ENCODE peak calls at places on chromosomes 16 and 17, in eight cellular contexts. D is cardiac fibroblast; C is progenitor cell of endocrine pancreas; R is BJ; J is dorsolateral prefrontal cortex; B is mucosa of descending colon; Z is CD4-positive, alpha-beta T cell; Q is BE2C. M is an unnamed sample.

GRCh38 chr16:46884513-46885293 is 541 bp downstream of the GPT2 start:
- DNase-seq in C (no peak), J (peak), Q (peak), B (no peak), Z (no peak), D (peak), R (no peak), M (no peak)

GRCh38 chr17:63601439-63602371 is 1.0 kb downstream of the TACO1 start:
- DNase-seq in Q (no peak), R (no peak), Z (no peak), D (peak), J (no peak), C (no peak), B (peak), M (no peak)

GRCh38 chr17:13256545-13256944 is 238.7 kb upstream of the ELAC2 start:
- DNase-seq in R (no peak), D (no peak), J (no peak), C (no peak), Z (no peak), B (no peak), Q (no peak), M (no peak)

GRCh38 chr16:21274172-21274726 is 3.8 kb downstream of the CRYM start:
- DNase-seq in C (no peak), J (no peak), D (no peak), Q (no peak), B (no peak), Z (no peak), R (no peak), M (no peak)

GRCh38 chr17:49667854-49668253 is 10.0 kb downstream of the SPOP start:
- DNase-seq in Z (no peak), C (no peak), R (no peak), B (no peak), J (no peak), Q (no peak), D (no peak), M (no peak)

GRCh38 chr17:32268734-32269288 is 3.2 kb downstream of the RHBDL3 start:
- DNase-seq in B (no peak), Q (no peak), C (no peak), D (no peak), R (no peak), J (no peak), Z (no peak), M (no peak)

GRCh38 chr17:39661744-39662541 is 3.2 kb upstream of the TCAP start:
- DNase-seq in D (no peak), B (no peak), Q (no peak), C (no peak), J (no peak), Z (no peak), R (no peak), M (no peak)

GRCh38 chr17:72599891-72600290 is 479.1 kb downstream of the SOX9 start:
- DNase-seq in C (no peak), Z (no peak), Q (no peak), D (no peak), R (no peak), J (no peak), B (no peak), M (no peak)

GRCh38 chr17:66691644-66692500 is 143.0 kb upstream of the CACNG5 start:
- DNase-seq in C (no peak), D (peak), Z (no peak), R (no peak), Q (no peak), J (no peak), B (peak), M (no peak)

GRCh38 chr17:79201536-79202227 is 127.1 kb downstream of the ENGASE start:
- DNase-seq in J (no peak), Z (no peak), D (peak), Q (no peak), C (no peak), B (no peak), R (no peak), M (no peak)

GRCh38 chr17:61758430-61758829 is 104.9 kb downstream of the BRIP1 start:
- DNase-seq in B (no peak), Q (no peak), C (no peak), Z (no peak), R (no peak), J (no peak), D (no peak), M (no peak)

GRCh38 chr17:42525221-42525620 is 10.8 kb upstream of the NAGLU start:
- DNase-seq in D (peak), Z (no peak), B (no peak), C (no peak), R (peak), J (no peak), Q (no peak), M (no peak)

GRCh38 chr17:49753959-49754391 is 10.0 kb downstream of the FAM117A start:
- DNase-seq in R (no peak), Q (peak), Z (no peak), D (no peak), C (no peak), J (no peak), B (no peak), M (no peak)

GRCh38 chr16:81128726-81129524 is 32.7 kb upstream of the GCSH start:
- DNase-seq in J (no peak), C (no peak), Q (no peak), D (no peak), B (no peak), Z (no peak), R (no peak), M (no peak)

GRCh38 chr16:67241008-67241900 is 6.0 kb downstream of the FHOD1 start:
- DNase-seq in B (peak), J (no peak), Q (no peak), D (peak), Z (no peak), R (peak), C (no peak), M (peak)

GRCh38 chr16:48613061-48613957 is 3.3 kb upstream of the N4BP1 start:
- DNase-seq in C (no peak), R (no peak), D (peak), J (no peak), Z (peak), B (peak), Q (no peak), M (no peak)

GRCh38 chr17:28174352-28175046 is 132.0 kb downstream of the NLK start:
- DNase-seq in R (no peak), J (no peak), C (no peak), Z (no peak), D (peak), Q (no peak), B (no peak), M (no peak)

GRCh38 chr17:57259817-57260216 is 3.5 kb downstream of the MSI2 start:
- DNase-seq in C (no peak), J (no peak), R (no peak), D (no peak), B (no peak), Z (no peak), Q (no peak), M (no peak)

GRCh38 chr17:61397086-61397842 is 2.4 kb upstream of the TBX2 start:
- DNase-seq in Z (no peak), C (no peak), R (no peak), D (peak), B (no peak), Q (peak), J (no peak), M (no peak)

GRCh38 chr17:43935926-43936261 is 6.4 kb downstream of the PPY start:
- DNase-seq in D (no peak), C (no peak), R (no peak), B (no peak), Z (no peak), Q (no peak), J (no peak), M (no peak)

GRCh38 chr17:33109331-33110072 is 117.9 kb downstream of the SPACA3 start:
- DNase-seq in R (no peak), C (no peak), Q (no peak), Z (no peak), J (no peak), B (no peak), D (no peak), M (no peak)

GRCh38 chr16:4505356-4506153 is 29.4 kb downstream of the HMOX2 start:
- DNase-seq in B (peak), J (no peak), D (no peak), Z (peak), R (no peak), C (no peak), Q (no peak), M (no peak)

GRCh38 chr17:76710863-76711611 is at the start of gene MXRA7:
- DNase-seq in Z (peak), Q (peak), D (peak), B (peak), C (peak), J (peak), R (no peak), M (no peak)

GRCh38 chr17:37759014-37759637 is 14.3 kb upstream of the HNF1B start:
- DNase-seq in C (no peak), J (no peak), B (no peak), D (no peak), Z (no peak), R (no peak), Q (no peak), M (no peak)
- TF ChIP-seq CTCF in C (no peak), J (no peak), B (no peak), D (no peak), Z (no peak), R (no peak), Q (no peak), M (no peak)

GRCh38 chr16:8634991-8635736 is 13.7 kb downstream of the METTL22 start:
- DNase-seq in D (peak), C (peak), B (peak), R (no peak), Z (no peak), J (no peak), Q (peak), M (no peak)
- TF ChIP-seq CTCF in D (peak), C (peak), B (no peak), R (peak), Z (no peak), J (peak), Q (peak), M (peak)

GRCh38 chr16:79183571-79183970 is 417.0 kb downstream of the MAF start:
- DNase-seq in Q (no peak), R (no peak), J (no peak), C (no peak), Z (no peak), D (no peak), B (no peak), M (no peak)

GRCh38 chr16:79184464-79184863 is 416.1 kb downstream of the MAF start:
- DNase-seq in D (no peak), B (no peak), Z (no peak), C (no peak), R (no peak), Q (no peak), J (no peak), M (no peak)

GRCh38 chr16:79185681-79186080 is 414.9 kb downstream of the MAF start:
- DNase-seq in B (no peak), Z (no peak), R (no peak), D (no peak), Q (no peak), J (no peak), C (no peak), M (no peak)

GRCh38 chr16:79188115-79188779 is 412.3 kb downstream of the MAF start:
- DNase-seq in D (no peak), J (no peak), R (no peak), Z (no peak), Q (no peak), C (no peak), B (no peak), M (no peak)

GRCh38 chr16:79186196-79186595 is 414.3 kb downstream of the MAF start:
- DNase-seq in J (no peak), Q (no peak), B (no peak), Z (no peak), C (no peak), D (no peak), R (no peak), M (no peak)
- TF ChIP-seq CTCF in J (no peak), Q (no peak), B (no peak), Z (no peak), C (no peak), D (no peak), R (no peak), M (no peak)

GRCh38 chr17:48561894-48562810 is 16.0 kb downstream of the HOXB4 start:
- DNase-seq in D (no peak), Z (no peak), B (no peak), J (no peak), R (no peak), Q (no peak), C (no peak), M (no peak)
- TF ChIP-seq CTCF in D (peak), Z (no peak), B (no peak), J (no peak), R (no peak), Q (peak), C (peak), M (peak)

DNA sequence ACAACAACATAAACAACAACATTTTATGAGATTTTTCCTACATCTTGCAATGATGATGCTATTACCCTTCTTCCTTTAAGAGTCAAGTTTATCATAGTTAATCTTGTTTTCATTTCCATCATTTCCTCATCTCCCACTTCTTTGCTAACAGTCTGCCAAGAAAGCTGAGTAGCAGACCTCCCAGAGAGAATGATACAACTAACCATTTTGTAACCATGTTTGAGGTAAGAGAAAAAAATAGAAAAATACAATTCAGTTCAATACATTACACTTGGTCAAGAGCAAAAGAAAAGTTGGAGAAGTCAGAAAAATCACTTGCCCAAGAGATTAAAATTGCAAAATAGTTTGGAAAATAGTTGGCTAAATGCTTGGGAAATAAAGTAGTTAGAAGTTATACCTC is 154.5 kb downstream of the ABCA8 start:
- DNase-seq in C (no peak), B (no peak), J (no peak), Z (no peak), Q (no peak), R (no peak), D (peak), M (no peak)
- TF ChIP-seq CTCF in C (no peak), B (no peak), J (no peak), Z (no peak), Q (no peak), R (no peak), D (no peak), M (no peak)

GRCh38 chr16:58755989-58756649 is 22.0 kb upstream of the GOT2 start:
- DNase-seq in Q (peak), J (peak), C (peak), D (peak), Z (peak), B (peak), R (no peak), M (no peak)
- TF ChIP-seq CTCF in Q (peak), J (peak), C (peak), D (peak), Z (peak), B (peak), R (peak), M (peak)

GRCh38 chr17:5111402-5112204 is at the start of gene ZNF232:
- DNase-seq in Q (peak), Z (peak), D (peak), C (peak), J (peak), R (peak), B (peak), M (peak)
- TF ChIP-seq CTCF in Q (no peak), Z (no peak), D (no peak), C (no peak), J (peak), R (no peak), B (no peak), M (no peak)

GRCh38 chr17:8791910-8792270 is 7.3 kb downstream of the MFSD6L start:
- DNase-seq in D (peak), Q (no peak), C (no peak), B (no peak), R (peak), J (no peak), Z (no peak), M (no peak)

GRCh38 chr17:8789743-8790142 is 9.4 kb downstream of the MFSD6L start:
- DNase-seq in Q (no peak), B (no peak), J (no peak), D (no peak), C (no peak), Z (no peak), R (no peak), M (no peak)

GRCh38 chr17:8793649-8794048 is 5.5 kb downstream of the MFSD6L start:
- DNase-seq in B (no peak), Z (no peak), Q (no peak), C (no peak), D (no peak), J (no peak), R (no peak), M (no peak)

GRCh38 chr17:8792646-8793045 is 6.5 kb downstream of the MFSD6L start:
- DNase-seq in D (no peak), Q (no peak), C (no peak), J (no peak), R (no peak), Z (no peak), B (no peak), M (no peak)

GRCh38 chr17:8791248-8791909 is 7.8 kb downstream of the MFSD6L start:
- DNase-seq in R (no peak), D (no peak), Z (no peak), B (no peak), J (no peak), Q (no peak), C (no peak), M (no peak)
- TF ChIP-seq CTCF in R (no peak), D (peak), Z (no peak), B (no peak), J (no peak), Q (peak), C (peak), M (no peak)